ENCODE peak calls at places on chromosomes 5 and 9, in nine cellular contexts. N is NB4, J is fibroblast of mammary gland, S is GM12864, Y is uterus, U is heart left ventricle, P is epithelial cell of proximal tubule, T is neural crest cell, D is body of pancreas. H is an unnamed sample.

GRCh38 chr5:151001436-151001835 is 19.0 kb upstream of the GPX3 start:
- DNase-seq in N (no peak), J (no peak), S (no peak), Y (no peak), U (no peak), P (no peak), T (no peak), D (no peak), H (no peak)

GRCh38 chr9:757246-757881 is 84.1 kb upstream of the DMRT1 start:
- DNase-seq in N (peak; percentile 95), J (peak; percentile 72), S (no peak), Y (peak; percentile 50), U (no peak), P (no peak), T (no peak), D (peak; percentile 50), H (peak; percentile 42)

GRCh38 chr5:17218353-17219005 is 1.0 kb downstream of the BASP1 start:
- DNase-seq in N (peak; percentile 78), J (peak; percentile 83), S (no peak), Y (peak; percentile 30), U (no peak), P (no peak), T (peak; percentile 22), D (peak; percentile 35), H (peak; percentile 40)

GRCh38 chr9:104905153-104905901 is 22.6 kb downstream of the ABCA1 start:
- DNase-seq in N (no peak), J (no peak), S (no peak), Y (no peak), U (no peak), P (no peak), T (no peak), D (no peak), H (no peak)

GRCh38 chr9:73155968-73156592 is 4.4 kb downstream of the ANXA1 start:
- DNase-seq in N (no peak), J (no peak), S (no peak), Y (no peak), U (no peak), P (no peak), T (no peak), D (no peak), H (no peak)

GRCh38 chr9:84123648-84124406 is 143.2 kb downstream of the RMI1 start:
- DNase-seq in N (no peak), J (no peak), S (peak; percentile 53), Y (no peak), U (no peak), P (no peak), T (no peak), D (no peak), H (peak; percentile 48)

GRCh38 chr9:127825319-127826051 is 22.8 kb downstream of the FPGS start:
- DNase-seq in N (peak; percentile 39), J (no peak), S (no peak), Y (no peak), U (peak; percentile 77), P (no peak), T (peak; percentile 89), D (peak; percentile 55), H (no peak)

GRCh38 chr5:77391240-77391765 is 100.8 kb downstream of the WDR41 start:
- DNase-seq in N (no peak), J (no peak), S (no peak), Y (no peak), U (no peak), P (no peak), T (no peak), D (no peak), H (no peak)

GRCh38 chr9:133429641-133430161 is 7.5 kb downstream of the ADAMTS13 start:
- DNase-seq in N (no peak), J (no peak), S (no peak), Y (no peak), U (no peak), P (no peak), T (peak; percentile 45), D (peak; percentile 28), H (peak; percentile 83)
- TF ChIP-seq CTCF in N (no peak), J (peak; percentile 23), S (no peak), Y (no peak), U (peak; percentile 25), P (no peak), T (peak; percentile 62), D (no peak), H (peak; percentile 48)

DNA sequence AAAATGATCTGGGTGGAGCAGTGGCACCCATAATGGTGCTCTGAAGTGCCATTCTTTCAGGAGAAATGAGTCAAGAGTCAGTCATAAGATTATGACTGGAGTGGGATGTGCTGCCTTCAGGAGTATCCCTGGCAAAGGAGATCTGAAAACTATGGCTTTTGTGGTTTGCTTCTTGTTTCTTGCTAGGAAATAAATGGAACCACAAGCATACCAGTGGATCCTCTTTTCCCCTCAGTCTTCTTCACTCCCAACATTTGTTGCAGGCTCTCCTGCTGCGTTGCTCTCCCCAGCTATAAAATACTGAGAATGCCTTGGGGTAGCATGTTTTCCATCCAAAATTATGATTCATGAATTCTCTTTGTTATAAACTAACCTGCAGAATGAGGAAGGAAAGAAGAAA is 199.1 kb downstream of the NNT start:
- DNase-seq in N (no peak), J (peak; percentile 78), S (no peak), Y (no peak), U (no peak), P (no peak), T (no peak), D (no peak), H (no peak)
- TF ChIP-seq CTCF in N (no peak), J (no peak), S (no peak), Y (no peak), U (no peak), P (no peak), T (no peak), D (no peak), H (no peak)

GRCh38 chr9:27408523-27408922 is 111.6 kb upstream of the EQTN start:
- DNase-seq in N (no peak), J (no peak), S (no peak), Y (no peak), U (no peak), P (no peak), T (no peak), D (no peak), H (no peak)
- TF ChIP-seq CTCF in N (no peak), J (no peak), S (no peak), Y (no peak), U (no peak), P (no peak), T (no peak), D (no peak), H (no peak)

GRCh38 chr9:77841739-77842386 is 189.7 kb downstream of the GNAQ start:
- DNase-seq in N (peak; percentile 37), J (no peak), S (no peak), Y (no peak), U (no peak), P (no peak), T (no peak), D (no peak), H (no peak)
- TF ChIP-seq CTCF in N (peak; percentile 30), J (peak; percentile 40), S (no peak), Y (peak; percentile 20), U (peak; percentile 15), P (peak; percentile 43), T (no peak), D (no peak), H (peak; percentile 5)

DNA sequence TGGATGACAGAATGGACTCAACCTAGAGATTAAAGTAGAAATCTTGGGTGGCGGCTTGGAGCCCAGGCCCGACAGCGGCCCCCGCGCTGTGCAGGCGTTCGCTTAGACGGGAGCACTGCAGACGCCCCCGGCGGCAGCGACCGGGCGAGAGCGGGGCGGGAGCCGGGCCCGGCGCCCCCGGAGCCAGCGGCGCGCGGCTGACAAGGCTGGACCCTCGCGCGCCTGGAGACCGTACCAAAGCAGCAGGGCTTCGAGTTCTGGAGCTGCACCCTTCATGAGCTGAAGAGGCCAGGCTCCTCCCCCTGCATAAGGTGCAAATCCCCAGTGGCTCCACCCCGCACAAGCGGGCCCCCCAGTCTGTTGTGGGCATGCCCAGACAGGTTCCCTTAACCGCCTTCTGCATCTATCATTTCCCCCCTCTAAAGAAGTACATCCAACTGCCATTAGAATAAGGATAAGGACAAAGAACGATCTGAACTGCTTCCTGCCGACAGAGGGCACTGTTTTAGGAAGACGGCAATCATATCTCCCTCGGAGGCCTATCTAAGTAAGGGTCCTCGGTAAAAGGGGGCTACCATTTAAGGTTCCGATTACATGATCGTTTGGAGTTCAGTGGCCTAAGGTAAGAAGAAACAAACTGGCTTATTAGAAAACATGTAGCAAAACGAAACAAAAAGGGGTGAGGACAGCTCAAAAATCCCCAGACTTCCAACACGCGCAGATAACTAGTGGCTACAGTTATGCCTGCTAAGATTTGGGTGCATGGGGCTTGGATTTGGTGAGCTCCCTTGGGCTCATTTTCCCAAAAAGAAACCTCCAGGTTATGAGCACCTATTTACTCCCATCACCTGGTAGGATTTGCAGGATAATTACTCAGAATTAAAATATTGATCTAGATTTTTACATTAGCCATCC is 66.3 kb downstream of the RGMB start:
- DNase-seq in N (peak; percentile 4), J (peak; percentile 16), S (no peak), Y (no peak), U (no peak), P (no peak), T (no peak), D (no peak), H (no peak)
- TF ChIP-seq CTCF in N (no peak), J (peak; percentile 44), S (peak; percentile 19), Y (no peak), U (peak; percentile 30), P (peak; percentile 30), T (no peak), D (no peak), H (peak; percentile 17)

GRCh38 chr5:98769256-98770157 is 4.0 kb upstream of the RGMB start:
- DNase-seq in N (peak; percentile 4), J (peak; percentile 66), S (no peak), Y (peak; percentile 41), U (peak; percentile 64), P (no peak), T (peak; percentile 27), D (peak; percentile 49), H (peak; percentile 65)
- TF ChIP-seq CTCF in N (no peak), J (no peak), S (no peak), Y (no peak), U (peak; percentile 42), P (no peak), T (peak; percentile 50), D (no peak), H (no peak)

GRCh38 chr9:81549500-81550206 is 139.7 kb downstream of the TLE1 start:
- DNase-seq in N (no peak), J (no peak), S (no peak), Y (no peak), U (no peak), P (no peak), T (no peak), D (peak; percentile 31), H (no peak)

GRCh38 chr9:81550207-81550583 is 139.2 kb downstream of the TLE1 start:
- DNase-seq in N (no peak), J (no peak), S (no peak), Y (no peak), U (no peak), P (no peak), T (no peak), D (no peak), H (no peak)

GRCh38 chr9:81556923-81557322 is 132.4 kb downstream of the TLE1 start:
- DNase-seq in N (no peak), J (no peak), S (no peak), Y (no peak), U (no peak), P (no peak), T (no peak), D (no peak), H (no peak)

GRCh38 chr9:81548911-81549310 is 140.4 kb downstream of the TLE1 start:
- DNase-seq in N (no peak), J (no peak), S (no peak), Y (no peak), U (no peak), P (no peak), T (no peak), D (no peak), H (no peak)

GRCh38 chr9:81552571-81552970 is 136.8 kb downstream of the TLE1 start:
- DNase-seq in N (no peak), J (no peak), S (no peak), Y (no peak), U (no peak), P (no peak), T (no peak), D (no peak), H (no peak)
- TF ChIP-seq CTCF in N (no peak), J (no peak), S (no peak), Y (no peak), U (no peak), P (no peak), T (no peak), D (no peak), H (no peak)

H was measured in GM13977.